ENCODE peak calls at places on chromosomes 11 and 22, in eight cellular contexts. L is mucosa of descending colon; V is fibroblast of lung; R is colonic mucosa; U is CD8-positive, alpha-beta T cell; A is heart left ventricle; S is body of pancreas; I is breast epithelium. Z is an unnamed sample. For H3K4me1, the result is how much of the 10 kb centered on the place peaks cover.

GRCh38 chr11:110908401-110909106 is 196.3 kb upstream of the ARHGAP20 start:
- DNase-seq in A (no peak), V (peak), L (no peak), I (no peak), S (no peak), U (no peak), R (no peak), Z (no peak)

GRCh38 chr11:126485986-126486635 is 130.6 kb downstream of the ST3GAL4 start:
- DNase-seq in A (no peak), L (no peak), R (no peak), U (no peak), I (no peak), V (no peak), S (no peak), Z (no peak)

GRCh38 chr11:10488121-10488580 is 33.1 kb downstream of the AMPD3 start:
- DNase-seq in S (no peak), A (no peak), U (no peak), V (peak), L (peak), I (no peak), R (peak), Z (no peak)

GRCh38 chr11:61331636-61332035 is 1.3 kb downstream of the DDB1 start:
- DNase-seq in I (no peak), L (no peak), S (no peak), A (no peak), U (no peak), V (no peak), R (no peak), Z (no peak)

GRCh38 chr22:39254789-39255298 is 10.1 kb upstream of the PDGFB start:
- DNase-seq in R (no peak), S (no peak), I (no peak), U (no peak), V (peak), A (peak), L (no peak), Z (no peak)

GRCh38 chr11:3222941-3223905 is 4.6 kb upstream of the MRGPRG start:
- DNase-seq in R (no peak), V (no peak), S (no peak), I (no peak), A (no peak), U (no peak), L (no peak), Z (peak)

GRCh38 chr11:20010861-20011225 is 149.4 kb downstream of the DBX1 start:
- DNase-seq in A (no peak), R (no peak), I (no peak), L (no peak), U (no peak), V (no peak), S (no peak), Z (no peak)

GRCh38 chr22:28247667-28248363 is 328.8 kb upstream of the PITPNB start:
- DNase-seq in R (no peak), I (no peak), S (no peak), L (no peak), A (no peak), U (no peak), V (peak), Z (no peak)

GRCh38 chr11:111852103-111852502 is 19.3 kb downstream of the ALG9 start:
- DNase-seq in V (no peak), I (no peak), S (no peak), U (no peak), A (no peak), R (no peak), L (no peak), Z (no peak)

GRCh38 chr22:37063436-37064420 is 12.2 kb downstream of the KCTD17 start:
- DNase-seq in A (peak), L (peak), S (peak), R (peak), V (no peak), I (no peak), U (peak), Z (no peak)

GRCh38 chr11:47005441-47005840 is 68.9 kb downstream of the CSTPP1 start:
- DNase-seq in I (no peak), S (no peak), U (no peak), A (no peak), R (no peak), V (no peak), L (no peak), Z (no peak)

GRCh38 chr22:29638678-29639077 is 35.2 kb downstream of the NF2 start:
- DNase-seq in A (no peak), R (no peak), I (no peak), L (no peak), U (no peak), V (no peak), S (no peak), Z (no peak)

GRCh38 chr11:26632691-26633159 is 60.7 kb upstream of the MUC15 start:
- DNase-seq in V (no peak), L (no peak), S (no peak), I (no peak), U (no peak), R (no peak), A (no peak), Z (no peak)

GRCh38 chr11:32433249-32434115 is 1.9 kb downstream of the WT1 start:
- DNase-seq in U (no peak), L (no peak), A (no peak), S (no peak), I (no peak), V (no peak), R (no peak), Z (no peak)

GRCh38 chr11:32529994-32530588 is 53.5 kb upstream of the EIF3M start:
- DNase-seq in V (no peak), S (no peak), A (no peak), R (no peak), L (no peak), U (no peak), I (no peak), Z (no peak)

GRCh38 chr11:81869337-81870065 is 864.2 kb downstream of the FAM181B start:
- DNase-seq in A (no peak), V (peak), R (peak), L (peak), I (no peak), U (peak), S (no peak), Z (no peak)

GRCh38 chr11:59550842-59551650 is 39.7 kb downstream of the OR4D9 start:
- DNase-seq in A (peak), U (peak), I (peak), L (peak), S (peak), V (peak), R (peak), Z (peak)

GRCh38 chr22:20628081-20628939 is 120.9 kb downstream of the MED15 start:
- DNase-seq in I (no peak), S (no peak), R (no peak), L (no peak), V (no peak), U (no peak), A (no peak), Z (no peak)

GRCh38 chr11:46064221-46064620 is 57.0 kb downstream of the PHF21A start:
- DNase-seq in S (no peak), V (peak), L (no peak), R (no peak), U (no peak), A (no peak), I (no peak), Z (no peak)

GRCh38 chr22:38412435-38413084 is 42.4 kb downstream of the KCNJ4 start:
- DNase-seq in I (no peak), V (no peak), U (peak), S (peak), A (no peak), R (peak), L (peak), Z (no peak)

GRCh38 chr22:38461057-38461413 is 6.0 kb upstream of the KCNJ4 start:
- DNase-seq in U (no peak), A (no peak), I (no peak), S (no peak), R (no peak), L (no peak), V (no peak), Z (no peak)

GRCh38 chr11:96207459-96208449 is 135.2 kb downstream of the MAML2 start:
- DNase-seq in V (no peak), S (no peak), I (no peak), A (no peak), U (no peak), R (peak), L (peak), Z (no peak)

GRCh38 chr11:13955971-13956421 is 6.5 kb upstream of the SPON1 start:
- DNase-seq in U (peak), L (peak), A (peak), R (peak), S (peak), I (peak), V (peak), Z (peak)

GRCh38 chr22:40175571-40176105 is 2.1 kb upstream of the TNRC6B start:
- DNase-seq in R (peak), V (no peak), L (no peak), S (no peak), U (no peak), A (no peak), I (no peak), Z (no peak)

GRCh38 chr22:37353839-37354238 is 71.5 kb downstream of the CYTH4 start:
- DNase-seq in L (no peak), U (no peak), R (no peak), S (no peak), A (no peak), V (peak), I (no peak), Z (no peak)

GRCh38 chr11:34351687-34352469 is 5.9 kb downstream of the ABTB2 start:
- DNase-seq in S (no peak), L (no peak), A (no peak), V (no peak), U (no peak), R (no peak), I (no peak), Z (no peak)
- H3K4me1 ChIP-seq in S (under half), L (under half), A (under half), V (under half), U (under half), R (under half), I (under half), Z (under half)

GRCh38 chr22:42636506-42636905 is 3.9 kb downstream of the ATP5MGL start:
- DNase-seq in S (no peak), U (no peak), L (no peak), A (no peak), I (no peak), R (no peak), V (no peak), Z (no peak)

GRCh38 chr22:42637555-42637954 is 2.8 kb downstream of the ATP5MGL start:
- DNase-seq in A (no peak), U (no peak), V (no peak), I (no peak), S (no peak), R (no peak), L (no peak), Z (no peak)

GRCh38 chr22:42642801-42643631 is 2.6 kb upstream of the ATP5MGL start:
- DNase-seq in V (no peak), I (no peak), U (no peak), R (no peak), L (no peak), A (no peak), S (no peak), Z (no peak)

GRCh38 chr22:42641801-42642413 is 1.5 kb upstream of the ATP5MGL start:
- DNase-seq in I (no peak), V (no peak), R (no peak), S (no peak), L (no peak), U (no peak), A (no peak), Z (no peak)

GRCh38 chr22:42639541-42640241 is 710 bp downstream of the ATP5MGL start:
- DNase-seq in U (no peak), S (no peak), I (no peak), L (no peak), R (no peak), V (peak), A (no peak), Z (no peak)
- H3K4me3 ChIP-seq in U (no peak), S (no peak), I (no peak), L (no peak), R (no peak), V (no peak), A (no peak), Z (no peak)

DNA sequence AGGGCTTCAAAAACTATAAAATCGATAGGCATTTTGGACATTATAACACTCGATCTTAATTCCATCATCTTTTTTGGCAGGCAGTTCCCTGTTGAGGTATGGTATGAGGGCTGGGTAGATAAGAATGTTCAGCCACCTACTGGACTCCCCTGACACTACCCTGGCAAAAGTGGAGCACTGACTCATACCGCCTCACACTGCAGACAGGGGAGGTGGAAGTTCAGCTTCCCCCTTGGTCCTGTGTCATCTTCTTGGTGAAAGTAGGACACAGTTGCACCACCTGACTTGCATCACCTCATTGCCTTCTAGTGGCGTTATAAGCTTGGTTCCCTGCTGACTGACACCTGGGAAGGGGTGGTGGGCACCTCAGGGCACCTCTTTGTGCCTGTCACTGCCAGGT is 30.4 kb downstream of the PAAF1 start:
- DNase-seq in L (no peak), I (no peak), V (peak), A (peak), R (no peak), U (no peak), S (no peak), Z (no peak)
- TF ChIP-seq CTCF in L (no peak), I (no peak), V (no peak), A (no peak), R (no peak), U (no peak), S (no peak), Z (no peak)

GRCh38 chr22:32480238-32480637 is 5.6 kb downstream of the FBXO7 start:
- DNase-seq in S (no peak), I (no peak), U (no peak), R (no peak), V (no peak), A (no peak), L (no peak), Z (no peak)
- H3K4me1 ChIP-seq in S (under half), I (under half), U (under half), R (under half), V (under half), A (under half), L (under half), Z (under half)

DNA sequence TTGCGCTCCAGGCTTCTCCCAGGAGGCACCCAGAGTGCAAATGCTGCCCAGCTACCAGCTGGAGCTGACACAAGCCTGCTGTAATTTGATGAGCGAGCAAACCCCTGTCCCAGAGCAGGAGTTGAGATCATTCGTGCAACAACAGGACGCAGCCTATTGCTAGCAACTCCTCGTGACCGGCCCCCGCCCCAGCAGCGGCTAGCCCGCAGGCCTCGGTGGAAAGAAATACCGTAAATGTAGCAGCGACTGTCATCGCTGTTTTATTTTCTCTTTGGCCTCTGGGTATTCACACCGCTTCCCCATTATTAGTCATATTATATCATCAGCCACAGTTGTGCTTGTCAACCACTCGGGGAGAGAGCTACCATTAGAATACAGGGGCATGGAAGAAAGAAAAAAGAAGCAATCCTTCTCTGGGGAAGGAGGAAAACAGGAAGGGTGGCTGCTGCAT is 59.2 kb upstream of the ATXN10 start:
- DNase-seq in R (no peak), V (peak), L (no peak), I (peak), S (no peak), U (peak), A (peak), Z (peak)
- H3K4me3 ChIP-seq in R (no peak), V (peak), L (no peak), I (peak), S (no peak), U (no peak), A (peak), Z (peak)

DNA sequence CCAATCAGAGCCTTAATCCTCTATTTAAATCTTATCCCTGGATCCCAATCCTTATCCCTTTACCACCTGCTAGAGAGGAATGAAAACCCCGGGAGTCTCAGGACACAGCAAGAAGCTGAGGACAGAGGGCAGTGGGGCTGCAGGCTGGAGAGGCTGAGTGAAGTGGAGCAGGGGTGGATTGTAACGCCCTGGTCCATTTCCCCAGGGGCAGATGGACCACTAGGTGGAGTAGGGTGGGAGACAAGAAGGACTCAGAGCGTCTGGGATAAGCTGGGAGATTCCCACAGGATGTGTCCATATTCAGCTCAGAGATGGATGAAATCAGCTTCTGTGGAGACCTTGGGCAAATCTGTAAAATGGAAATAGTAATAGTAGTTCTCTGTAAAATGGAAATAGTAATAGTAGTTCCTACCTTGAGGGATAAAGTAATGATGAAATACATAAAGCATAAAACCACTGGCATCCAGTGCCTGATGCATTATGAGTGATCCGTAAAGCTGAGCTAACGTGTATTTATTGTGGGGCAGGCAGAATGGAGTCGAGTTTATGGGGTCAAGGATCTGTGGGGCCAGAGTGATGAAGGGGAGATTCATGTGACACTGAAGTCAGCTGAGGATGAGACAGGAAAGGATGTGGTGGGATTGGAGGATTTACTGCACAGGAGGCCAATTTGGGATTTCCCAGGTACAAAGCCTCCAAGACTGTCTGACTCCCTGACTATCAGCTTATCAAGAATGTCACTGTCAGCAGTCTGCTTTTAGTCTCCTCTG is 1.9 kb upstream of the ROBO4 start:
- DNase-seq in A (peak), R (no peak), L (no peak), S (no peak), I (no peak), U (no peak), V (no peak), Z (peak)
- TF ChIP-seq CTCF in A (no peak), R (no peak), L (no peak), S (no peak), I (no peak), U (no peak), V (no peak), Z (no peak)

GRCh38 chr11:72813740-72814138 is 472 bp upstream of the ATG16L2 start:
- DNase-seq in R (peak), S (peak), U (no peak), A (peak), I (no peak), L (peak), V (no peak), Z (no peak)

GRCh38 chr11:72814139-72814830 is at the start of gene ATG16L2:
- DNase-seq in V (peak), I (peak), L (peak), S (peak), A (peak), R (peak), U (peak), Z (peak)

GRCh38 chr11:72812968-72813739 is 1.1 kb upstream of the ATG16L2 start:
- DNase-seq in R (peak), U (peak), V (peak), L (peak), S (peak), I (no peak), A (no peak), Z (peak)

GRCh38 chr11:72814831-72815618 is 814 bp downstream of the ATG16L2 start:
- DNase-seq in I (no peak), V (peak), U (no peak), R (peak), A (no peak), L (peak), S (peak), Z (peak)

GRCh38 chr11:72812604-72812967 is 1.6 kb upstream of the ATG16L2 start:
- DNase-seq in R (no peak), V (no peak), L (no peak), A (no peak), I (no peak), S (no peak), U (no peak), Z (no peak)
- H3K4me1 ChIP-seq in R (under half), V (under half), L (under half), A (under half), I (under half), S (under half), U (under half), Z (under half)

GRCh38 chr11:48093795-48094642 is 113.7 kb downstream of the PTPRJ start:
- DNase-seq in R (peak), U (no peak), V (peak), S (peak), L (peak), A (peak), I (no peak), Z (no peak)
- H3K4me3 ChIP-seq in R (no peak), U (no peak), V (no peak), S (no peak), L (no peak), A (no peak), I (no peak), Z (no peak)

DNA sequence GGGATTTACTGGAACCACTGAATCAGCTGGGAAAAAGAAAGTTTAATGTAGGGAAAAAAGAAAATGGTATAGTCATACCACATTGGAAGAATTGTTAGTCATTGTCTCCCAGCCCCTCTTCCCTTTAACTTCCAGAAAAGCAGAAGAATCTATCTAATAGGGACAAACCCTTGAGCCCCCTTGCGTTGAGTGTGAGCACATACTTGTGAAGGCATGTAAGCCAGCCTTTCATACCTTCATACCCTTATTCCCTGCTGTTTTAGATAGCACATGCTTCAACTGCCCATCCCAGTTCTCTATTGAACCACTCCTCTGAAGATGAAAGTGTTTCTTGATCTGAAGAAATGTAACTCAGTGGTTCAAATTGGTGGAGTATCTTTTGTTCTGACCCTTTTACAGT is 6.6 kb downstream of the TREH start:
- DNase-seq in A (no peak), U (no peak), V (no peak), R (no peak), I (no peak), L (no peak), S (no peak), Z (no peak)
- TF ChIP-seq CTCF in A (no peak), U (no peak), V (no peak), R (no peak), I (no peak), L (no peak), S (no peak), Z (no peak)

GRCh38 chr11:129528296-129528695 is 152.6 kb downstream of the BARX2 start:
- DNase-seq in I (no peak), U (no peak), S (no peak), R (no peak), L (no peak), A (no peak), V (no peak), Z (no peak)
- H3K4me1 ChIP-seq in I (under half), U (under half), S (under half), R (under half), L (under half), A (under half), V (under half), Z (under half)

Z was measured in tibial artery.